ENCODE peak calls at places on chromosomes 11 and 22, in four cellular contexts. F, I, Q and R are unnamed samples.
A peak's percentile ranks its signal among the peaks of the same experiment; 100 is the strongest.

GRCh38 chr11:114447892-114448291 is 8.6 kb downstream of the REXO2 start:
- DNase-seq in Q (no peak), I (no peak), F (no peak), R (no peak)

GRCh38 chr11:9069861-9070470 is 21.4 kb downstream of the SCUBE2 start:
- DNase-seq in Q (no peak), I (no peak), F (no peak), R (no peak)

GRCh38 chr11:122128146-122128545 is 12.1 kb upstream of the BLID start:
- DNase-seq in F (no peak), Q (no peak), I (no peak), R (no peak)

GRCh38 chr11:33829430-33830141 is 55.3 kb upstream of the FBXO3 start:
- DNase-seq in F (peak; percentile 13), I (peak; percentile 56), Q (peak; percentile 28), R (peak; percentile 73)

GRCh38 chr22:22450343-22450839 is 58.2 kb downstream of the ZNF280B start:
- DNase-seq in Q (peak; percentile 55), F (no peak), I (no peak), R (no peak)

GRCh38 chr22:31574015-31574670 is 77.8 kb downstream of the SFI1 start:
- DNase-seq in F (no peak), Q (no peak), I (no peak), R (no peak)

GRCh38 chr11:8744423-8744822 is 61.8 kb downstream of the RPL27A start:
- DNase-seq in I (no peak), F (no peak), Q (no peak), R (no peak)

GRCh38 chr11:11588243-11588642 is 33.6 kb downstream of the GALNT18 start:
- DNase-seq in Q (no peak), F (no peak), I (no peak), R (no peak)

GRCh38 chr11:95680169-95680929 is 109.2 kb downstream of the FAM76B start:
- DNase-seq in F (no peak), I (no peak), Q (no peak), R (peak; percentile 16)

GRCh38 chr11:16632295-16633200 is 105.9 kb upstream of the C11orf58 start:
- DNase-seq in F (peak; percentile 50), Q (no peak), I (no peak), R (no peak)

DNA sequence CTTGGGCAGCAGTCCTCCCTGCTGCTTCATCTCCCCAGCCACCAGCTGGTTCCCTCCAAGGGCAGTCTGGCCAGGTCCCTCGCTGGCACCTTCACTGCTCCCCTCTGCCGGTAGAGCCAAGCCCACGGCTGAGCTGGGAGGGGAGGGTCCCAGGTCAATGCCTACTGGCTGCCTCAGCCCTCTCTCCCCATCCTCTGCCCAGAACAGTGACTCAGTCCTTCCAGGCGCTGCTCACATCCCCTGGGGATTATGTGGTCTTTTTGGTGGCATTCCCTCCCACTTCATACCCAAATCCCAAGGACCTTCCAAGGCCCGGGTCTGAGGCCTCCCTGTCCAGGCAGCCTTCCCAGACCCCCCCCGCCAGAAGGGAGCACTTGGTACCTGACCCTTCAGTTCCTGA is 44.9 kb downstream of the WNT7B start:
- DNase-seq in I (no peak), Q (no peak), F (no peak), R (no peak)
- TF ChIP-seq POLR2AphosphoS2 in I (no peak), Q (no peak), F (no peak), R (no peak)

DNA sequence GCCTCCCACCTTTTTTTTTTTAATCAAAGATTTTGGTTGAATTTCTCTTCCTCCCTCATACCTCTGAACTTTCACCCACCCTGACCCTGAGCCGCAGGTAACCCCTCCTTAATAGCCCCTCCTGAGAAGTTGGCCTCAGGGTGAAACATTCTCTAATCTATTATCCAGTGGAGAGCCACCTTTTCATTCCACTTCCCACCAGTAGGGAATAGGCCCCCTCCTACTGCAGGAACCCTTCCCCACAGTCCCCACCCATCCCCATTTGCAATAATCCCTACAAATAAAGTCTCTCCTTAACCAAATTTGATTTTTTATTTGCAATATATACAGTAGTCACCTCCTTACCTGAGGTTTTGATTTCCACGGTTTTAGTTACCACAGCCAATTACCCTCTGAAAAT is 2.1 kb upstream of the SLC35F2 start:
- DNase-seq in F (no peak), I (peak; percentile 64), Q (no peak), R (no peak)
- TF ChIP-seq POLR2A in F (no peak), I (no peak), Q (no peak), R (no peak)

GRCh38 chr11:73270855-73271477 is 1.2 kb upstream of the P2RY6 start:
- DNase-seq in F (no peak), I (no peak), Q (no peak), R (no peak)
- TF ChIP-seq POLR2AphosphoS2 in F (no peak), I (no peak), Q (no peak), R (no peak)

GRCh38 chr11:14500181-14500651 is 605 bp upstream of the COPB1 start:
- DNase-seq in I (no peak), Q (peak; percentile 30), F (peak; percentile 39), R (peak; percentile 48)

GRCh38 chr11:14502039-14502438 is 2.4 kb upstream of the COPB1 start:
- DNase-seq in F (no peak), Q (no peak), I (no peak), R (no peak)

GRCh38 chr11:14503023-14503422 is 3.4 kb upstream of the COPB1 start:
- DNase-seq in Q (no peak), I (no peak), F (no peak), R (no peak)

GRCh38 chr11:14499178-14499559 is 442 bp downstream of the COPB1 start:
- DNase-seq in F (peak; percentile 12), I (no peak), Q (no peak), R (peak; percentile 27)

GRCh38 chr11:14499560-14500180 is at the start of gene COPB1:
- DNase-seq in Q (peak; percentile 77), F (peak; percentile 87), I (peak; percentile 82), R (peak; percentile 96)
- TF ChIP-seq POLR2A in Q (peak; percentile 99), F (peak; percentile 89), I (peak; percentile 92), R (peak; percentile 89)

GRCh38 chr22:45166935-45167334 is 3.2 kb downstream of the NUP50 start:
- DNase-seq in Q (no peak), F (no peak), I (no peak), R (no peak)

GRCh38 chr22:45163417-45164216 is at the start of gene NUP50:
- DNase-seq in Q (peak; percentile 91), F (peak; percentile 89), I (peak; percentile 96), R (peak; percentile 85)

GRCh38 chr22:45162531-45162930 is 1.2 kb upstream of the NUP50 start:
- DNase-seq in F (no peak), I (no peak), Q (no peak), R (no peak)

GRCh38 chr22:45163074-45163416 is 680 bp upstream of the NUP50 start:
- DNase-seq in Q (no peak), F (no peak), I (peak; percentile 22), R (peak; percentile 32)

GRCh38 chr22:45164217-45165123 is 745 bp downstream of the NUP50 start:
- DNase-seq in F (no peak), I (peak; percentile 63), Q (no peak), R (no peak)
- TF ChIP-seq POLR2AphosphoS2 in F (no peak), I (no peak), Q (no peak), R (no peak)

GRCh38 chr22:45183974-45184373 is 20.2 kb downstream of the NUP50 start:
- DNase-seq in Q (no peak), F (no peak), I (no peak), R (no peak)

GRCh38 chr22:45187891-45188290 is 24.2 kb downstream of the NUP50 start:
- DNase-seq in Q (no peak), I (no peak), F (no peak), R (no peak)

GRCh38 chr22:45181766-45182165 is 18.0 kb downstream of the NUP50 start:
- DNase-seq in F (no peak), Q (no peak), I (no peak), R (no peak)

GRCh38 chr22:45188779-45189178 is 25.1 kb downstream of the NUP50 start:
- DNase-seq in I (no peak), Q (no peak), F (no peak), R (no peak)

DNA sequence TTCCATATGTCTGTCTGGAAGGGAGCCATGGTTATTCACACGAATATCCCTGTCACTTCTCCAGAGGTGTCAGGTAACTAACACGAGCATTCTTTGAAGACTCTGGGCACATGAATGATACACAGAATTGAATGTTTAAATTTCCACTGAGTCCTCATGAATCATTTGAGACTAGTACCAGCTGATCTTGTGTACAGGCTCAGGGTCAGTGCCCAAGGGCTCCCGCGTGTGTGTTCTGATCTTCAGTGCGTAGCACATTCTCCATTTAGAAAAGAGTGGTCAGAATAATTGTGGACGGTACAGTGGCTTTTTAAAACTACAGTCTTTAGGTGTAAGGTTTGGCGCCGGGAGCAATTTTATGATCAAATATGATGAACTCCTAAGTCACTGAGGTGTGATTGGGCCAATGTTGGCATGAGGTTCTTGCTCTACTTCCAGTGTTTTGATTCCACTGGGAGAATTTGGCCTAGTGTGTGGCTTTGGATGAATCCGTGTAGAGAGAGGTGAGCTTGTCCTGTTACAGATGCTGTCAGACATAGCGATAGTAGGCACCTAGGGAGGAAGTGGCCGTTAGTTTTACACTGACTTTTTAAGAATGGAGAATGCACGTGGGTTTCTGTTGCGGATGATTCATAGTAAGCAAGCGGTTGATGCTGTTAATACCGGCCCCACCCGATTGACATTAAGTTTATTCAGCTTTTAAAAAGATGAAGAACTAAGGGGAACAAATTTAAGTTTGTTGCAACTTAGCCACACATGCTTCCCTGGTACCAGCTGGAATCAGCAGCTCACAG is 22.2 kb downstream of the NUP50 start:
- DNase-seq in I (no peak), Q (no peak), F (no peak), R (no peak)
- TF ChIP-seq POLR2A in I (no peak), Q (no peak), F (no peak), R (no peak)

GRCh38 chr11:61134801-61135257 is 26.4 kb downstream of the VPS37C start:
- DNase-seq in F (no peak), Q (no peak), I (no peak), R (no peak)
- TF ChIP-seq POLR2AphosphoS2 in F (no peak), Q (no peak), I (no peak), R (no peak)